ENCODE peak calls at places on chromosome 10, in six cellular contexts. L is AG09319, W is smooth muscle cell of the brain vasculature, Q is M059J, X is IMR-90, D is astrocyte of the hippocampus. B is an unnamed sample.

GRCh38 chr10:62076872-62077271 is 175.4 kb downstream of the ARID5B start:
- DNase-seq in L (no peak), W (no peak), Q (peak), X (peak), D (peak), B (peak)

GRCh38 chr10:100569687-100570517 is 34.2 kb downstream of the HIF1AN start:
- DNase-seq in L (no peak), W (no peak), Q (no peak), X (no peak), D (no peak), B (no peak)

GRCh38 chr10:48330269-48330668 is 23.8 kb downstream of the MAPK8 start:
- DNase-seq in L (no peak), W (no peak), Q (no peak), X (peak), D (no peak), B (peak)

GRCh38 chr10:130455791-130456190 is 319.6 kb downstream of the GLRX3 start:
- DNase-seq in L (no peak), W (no peak), Q (no peak), X (no peak), D (no peak), B (no peak)

GRCh38 chr10:132210766-132211165 is 24.0 kb downstream of the DPYSL4 start:
- DNase-seq in L (no peak), W (no peak), Q (no peak), X (no peak), D (no peak), B (no peak)

GRCh38 chr10:130368761-130369560 is 232.8 kb downstream of the GLRX3 start:
- DNase-seq in L (no peak), W (no peak), Q (no peak), X (no peak), D (no peak), B (no peak)

GRCh38 chr10:124560377-124560776 is 98.8 kb downstream of the LHPP start:
- DNase-seq in L (no peak), W (peak), Q (no peak), X (peak), D (peak), B (peak)

GRCh38 chr10:21293518-21294356 is 231.7 kb downstream of the SKIDA1 start:
- DNase-seq in L (no peak), W (no peak), Q (no peak), X (no peak), D (peak), B (no peak)

GRCh38 chr10:119364941-119365340 is 157.6 kb downstream of the GRK5 start:
- DNase-seq in L (no peak), W (no peak), Q (no peak), X (peak), D (no peak), B (peak)

GRCh38 chr10:6337382-6337781 is 134.7 kb downstream of the PFKFB3 start:
- DNase-seq in L (no peak), W (peak), Q (no peak), X (no peak), D (no peak), B (no peak)

GRCh38 chr10:96124230-96125141 is 5.6 kb upstream of the ZNF518A start:
- DNase-seq in L (no peak), W (peak), Q (peak), X (peak), D (peak), B (peak)

GRCh38 chr10:34628174-34628802 is 186.8 kb downstream of the PARD3 start:
- DNase-seq in L (no peak), W (no peak), Q (no peak), X (peak), D (no peak), B (peak)

GRCh38 chr10:71604324-71605018 is 115.1 kb downstream of the C10orf105 start:
- DNase-seq in L (no peak), W (no peak), Q (peak), X (no peak), D (no peak), B (no peak)

GRCh38 chr10:74827045-74827441 is 643 bp downstream of the KAT6B start:
- DNase-seq in L (no peak), W (no peak), Q (no peak), X (no peak), D (peak), B (no peak)

GRCh38 chr10:1754506-1755177 is 17.3 kb upstream of the ADARB2 start:
- DNase-seq in L (no peak), W (no peak), Q (no peak), X (no peak), D (no peak), B (no peak)

GRCh38 chr10:15200626-15201025 is 32.1 kb upstream of the NMT2 start:
- DNase-seq in L (no peak), W (no peak), Q (peak), X (peak), D (peak), B (peak)

GRCh38 chr10:51001587-51001986 is 72.7 kb upstream of the PRKG1 start:
- DNase-seq in L (no peak), W (no peak), Q (peak), X (no peak), D (peak), B (peak)

GRCh38 chr10:102615361-102615760 is 28.9 kb upstream of the TRIM8 start:
- DNase-seq in L (no peak), W (no peak), Q (no peak), X (no peak), D (no peak), B (no peak)

GRCh38 chr10:112847778-112848177 is 102.3 kb upstream of the TCF7L2 start:
- DNase-seq in L (no peak), W (no peak), Q (no peak), X (no peak), D (no peak), B (no peak)

GRCh38 chr10:52566471-52567246 is 205.9 kb downstream of the MBL2 start:
- DNase-seq in L (peak), W (peak), Q (peak), X (peak), D (peak), B (peak)

GRCh38 chr10:51048792-51049191 is 25.5 kb upstream of the PRKG1 start:
- DNase-seq in L (no peak), W (no peak), Q (no peak), X (no peak), D (no peak), B (no peak)

GRCh38 chr10:119029613-119030420 is at the start of gene NANOS1:
- DNase-seq in L (no peak), W (no peak), Q (no peak), X (peak), D (peak), B (no peak)

GRCh38 chr10:79081353-79082034 is 12.7 kb downstream of the ZMIZ1 start:
- DNase-seq in L (peak), W (no peak), Q (peak), X (peak), D (peak), B (peak)

GRCh38 chr10:73634397-73634796 is 6.9 kb downstream of the MYOZ1 start:
- DNase-seq in L (no peak), W (no peak), Q (no peak), X (no peak), D (no peak), B (no peak)

GRCh38 chr10:121879476-121879875 is 48.4 kb downstream of the ATE1 start:
- DNase-seq in L (no peak), W (no peak), Q (no peak), X (no peak), D (no peak), B (no peak)

GRCh38 chr10:52740913-52741675 is 31.5 kb downstream of the MBL2 start:
- DNase-seq in L (no peak), W (no peak), Q (peak), X (peak), D (peak), B (peak)

GRCh38 chr10:21424511-21424910 is 101.0 kb downstream of the SKIDA1 start:
- DNase-seq in L (no peak), W (no peak), Q (peak), X (peak), D (no peak), B (peak)

GRCh38 chr10:121436281-121436629 is 162.0 kb downstream of the FGFR2 start:
- DNase-seq in L (no peak), W (no peak), Q (no peak), X (no peak), D (no peak), B (no peak)

GRCh38 chr10:102123223-102123622 is 3.1 kb upstream of the LDB1 start:
- DNase-seq in L (no peak), W (no peak), Q (no peak), X (no peak), D (no peak), B (no peak)

GRCh38 chr10:132601567-132601966 is 64.0 kb downstream of the INPP5A start:
- DNase-seq in L (no peak), W (no peak), Q (no peak), X (no peak), D (no peak), B (no peak)

GRCh38 chr10:108427081-108427480 is 1262.6 kb upstream of the SORCS1 start:
- DNase-seq in L (no peak), W (no peak), Q (peak), X (no peak), D (no peak), B (no peak)

GRCh38 chr10:95440756-95441546 is 120.2 kb downstream of the SORBS1 start:
- DNase-seq in L (no peak), W (no peak), Q (peak), X (no peak), D (peak), B (no peak)